ENCODE peak calls at places on chromosomes 6 and 20, in four cellular contexts. Q is coronary artery, W is AG04449, Z is A549. I is an unnamed sample.

GRCh38 chr6:53461682-53462081 is 83.2 kb downstream of the GCLC start:
- DNase-seq in Q (no peak), W (no peak), Z (no peak), I (no peak)

GRCh38 chr6:136750821-136751220 is 41.5 kb downstream of the MAP3K5 start:
- DNase-seq in Q (no peak), W (no peak), Z (no peak), I (no peak)

GRCh38 chr6:156010-156409 is 136.3 kb upstream of the DUSP22 start:
- DNase-seq in Q (no peak), W (no peak), Z (no peak), I (no peak)

GRCh38 chr20:2840138-2840966 is at the start of the genes PCED1A and VPS16:
- DNase-seq in Q (peak; percentile 90), W (no peak), Z (peak; percentile 90), I (peak; percentile 67)

GRCh38 chr6:109768485-109768884 is 77.4 kb downstream of the FIG4 start:
- DNase-seq in Q (no peak), W (no peak), Z (no peak), I (no peak)

GRCh38 chr20:3804254-3804751 is 8.2 kb downstream of the CDC25B start:
- DNase-seq in Q (no peak), W (no peak), Z (no peak), I (no peak)

GRCh38 chr6:13423292-13423691 is 64.1 kb downstream of the GFOD1 start:
- DNase-seq in Q (peak; percentile 46), W (no peak), Z (no peak), I (no peak)

GRCh38 chr6:37309059-37309458 is 44.7 kb upstream of the RNF8 start:
- DNase-seq in Q (no peak), W (no peak), Z (no peak), I (no peak)

GRCh38 chr6:109458774-109459531 is 3.4 kb upstream of the MICAL1 start:
- DNase-seq in Q (no peak), W (no peak), Z (no peak), I (peak; percentile 73)

GRCh38 chr6:113397229-113397628 is 459.9 kb upstream of the MARCKS start:
- DNase-seq in Q (no peak), W (no peak), Z (no peak), I (no peak)

GRCh38 chr6:20467437-20467836 is 65.8 kb downstream of the E2F3 start:
- DNase-seq in Q (no peak), W (no peak), Z (no peak), I (no peak)

GRCh38 chr6:77290798-77291197 is 172.5 kb downstream of the HTR1B start:
- DNase-seq in Q (no peak), W (no peak), Z (no peak), I (no peak)

GRCh38 chr20:63106108-63106764 is 99.5 kb upstream of the BHLHE23 start:
- DNase-seq in Q (peak; percentile 82), W (no peak), Z (peak; percentile 34), I (no peak)

GRCh38 chr6:32622545-32623401 is 14.4 kb upstream of the HLA-DQA1 start:
- DNase-seq in Q (no peak), W (no peak), Z (no peak), I (peak; percentile 74)

GRCh38 chr6:122028933-122029332 is 370.5 kb upstream of the HSF2 start:
- DNase-seq in Q (no peak), W (no peak), Z (no peak), I (no peak)

GRCh38 chr20:22381812-22382416 is 202.5 kb downstream of the FOXA2 start:
- DNase-seq in Q (no peak), W (no peak), Z (no peak), I (no peak)

GRCh38 chr6:126805861-126806260 is 312.6 kb upstream of the RSPO3 start:
- DNase-seq in Q (no peak), W (no peak), Z (no peak), I (no peak)

GRCh38 chr20:39574061-39574460 is 611.9 kb downstream of the DHX35 start:
- DNase-seq in Q (no peak), W (no peak), Z (no peak), I (no peak)

GRCh38 chr6:116278853-116279231 is 888 bp downstream of the TSPYL1 start:
- DNase-seq in Q (no peak), W (no peak), Z (peak; percentile 12), I (no peak)

GRCh38 chr6:150537481-150537880 is 62.2 kb upstream of the PLEKHG1 start:
- DNase-seq in Q (no peak), W (no peak), Z (no peak), I (no peak)

GRCh38 chr6:27332692-27333641 is 20.9 kb upstream of the POM121L2 start:
- DNase-seq in Q (no peak), W (peak; percentile 24), Z (peak; percentile 53), I (no peak)

GRCh38 chr20:20360464-20360863 is 7.4 kb upstream of the INSM1 start:
- DNase-seq in Q (no peak), W (peak; percentile 17), Z (peak; percentile 61), I (peak; percentile 42)

GRCh38 chr6:34239240-34239825 is 2.7 kb downstream of the HMGA1 start:
- DNase-seq in Q (peak; percentile 31), W (no peak), Z (no peak), I (no peak)

DNA sequence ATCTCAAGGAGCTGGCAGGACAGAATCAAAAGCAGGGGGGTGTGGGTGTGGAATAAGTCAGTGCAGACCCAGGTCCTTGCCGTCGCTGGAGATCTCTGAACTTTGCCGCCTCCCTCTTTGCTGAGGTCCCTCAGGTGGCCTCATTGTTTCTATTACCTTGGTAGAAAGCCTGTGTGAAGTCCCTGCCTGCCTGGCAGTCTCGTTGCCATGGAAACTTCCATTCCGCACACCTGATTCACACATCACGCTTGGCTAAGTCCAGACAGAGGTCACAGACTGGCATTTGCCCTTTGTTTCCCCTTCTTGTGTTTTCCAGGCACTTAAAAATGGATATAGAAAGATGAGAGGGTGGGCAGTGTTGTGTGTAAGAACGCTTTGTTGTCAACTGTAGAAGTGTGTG is 260.6 kb downstream of the PRL start:
- DNase-seq in Q (no peak), W (no peak), Z (peak; percentile 82), I (peak; percentile 70)
- H3K4me3 ChIP-seq in Q (no peak overlapping the region), W (no peak overlapping the region), Z (no peak overlapping the region), I (no peak overlapping the region)

GRCh38 chr6:157983439-157984119 is 1.9 kb downstream of the SYNJ2 start:
- DNase-seq in Q (peak; percentile 35), W (no peak), Z (no peak), I (no peak)
- H3K4me3 ChIP-seq in Q (peak overlapping the region; percentile 94), W (peak overlapping the region; percentile 77), Z (peak overlapping the region; percentile 89), I (no peak overlapping the region)

GRCh38 chr20:44403194-44404112 is 48.0 kb downstream of the HNF4A start:
- DNase-seq in Q (no peak), W (no peak), Z (no peak), I (no peak)

GRCh38 chr20:44401052-44401769 is 45.7 kb downstream of the HNF4A start:
- DNase-seq in Q (no peak), W (no peak), Z (no peak), I (no peak)

GRCh38 chr20:44402391-44403193 is 47.1 kb downstream of the HNF4A start:
- DNase-seq in Q (no peak), W (no peak), Z (no peak), I (no peak)

GRCh38 chr20:44400671-44401051 is 45.2 kb downstream of the HNF4A start:
- DNase-seq in Q (no peak), W (no peak), Z (no peak), I (no peak)

DNA sequence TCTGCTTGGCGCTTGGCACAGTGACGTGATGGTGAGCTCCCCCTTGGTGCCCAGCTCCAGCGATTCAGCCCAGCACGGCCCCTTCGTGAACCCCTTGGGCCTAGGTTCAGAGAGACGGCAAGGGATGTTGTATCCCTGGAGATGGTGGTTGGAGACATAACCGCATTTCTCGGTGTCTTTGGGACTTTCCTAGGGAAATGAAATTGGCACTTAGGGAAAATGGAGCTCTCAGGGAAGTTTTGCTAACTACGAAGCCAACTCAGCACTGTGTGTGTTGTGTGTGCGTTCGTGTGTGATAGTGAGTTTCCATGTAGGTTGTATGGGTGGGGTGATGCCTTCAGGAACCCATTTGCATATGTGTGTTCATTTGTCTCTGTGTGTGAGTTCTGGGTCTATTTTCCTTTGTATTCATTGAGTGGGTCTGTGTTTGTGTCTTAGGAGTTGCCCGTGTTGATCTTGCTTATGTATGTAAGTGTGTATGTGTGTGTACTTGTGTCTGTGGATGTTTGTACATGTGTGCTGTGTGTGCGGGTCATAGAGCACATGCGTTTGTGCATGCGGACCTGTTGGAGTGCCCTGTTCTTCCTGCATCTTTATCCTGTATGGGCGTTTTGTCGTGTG is 46.4 kb downstream of the HNF4A start:
- DNase-seq in Q (no peak), W (no peak), Z (no peak), I (no peak)
- H3K4me3 ChIP-seq in Q (no peak overlapping the region), W (no peak overlapping the region), Z (peak overlapping the region; percentile 33), I (no peak overlapping the region)

DNA sequence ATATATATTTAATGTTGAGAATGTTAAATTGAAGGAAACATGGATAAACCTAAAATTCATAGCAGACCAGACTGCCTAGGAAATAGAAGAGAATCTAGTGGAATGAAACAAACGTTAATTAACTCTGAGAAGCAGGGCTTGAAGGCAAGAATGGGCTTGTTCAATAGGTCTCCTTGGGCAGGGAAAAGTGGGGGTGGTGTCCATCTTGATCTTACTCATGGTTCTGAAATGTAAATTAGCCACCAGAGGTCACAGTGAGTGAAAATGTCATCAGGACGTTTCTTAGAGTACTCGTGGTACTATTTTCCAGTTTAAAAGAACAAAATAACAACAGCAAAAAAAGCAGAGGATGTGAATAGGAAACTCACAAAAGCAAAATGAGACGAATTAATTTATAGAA is 66.8 kb upstream of the BTBD3 start:
- DNase-seq in Q (no peak), W (no peak), Z (peak; percentile 9), I (no peak)
- H3K4me3 ChIP-seq in Q (no peak overlapping the region), W (no peak overlapping the region), Z (no peak overlapping the region), I (no peak overlapping the region)

GRCh38 chr6:31575335-31575901 is at the start of gene TNF:
- DNase-seq in Q (no peak), W (no peak), Z (no peak), I (no peak)
- H3K4me3 ChIP-seq in Q (peak within 1 kb of the TSS; percentile 62), W (no peak within 1 kb of the TSS), Z (no peak within 1 kb of the TSS), I (no peak within 1 kb of the TSS)

DNA sequence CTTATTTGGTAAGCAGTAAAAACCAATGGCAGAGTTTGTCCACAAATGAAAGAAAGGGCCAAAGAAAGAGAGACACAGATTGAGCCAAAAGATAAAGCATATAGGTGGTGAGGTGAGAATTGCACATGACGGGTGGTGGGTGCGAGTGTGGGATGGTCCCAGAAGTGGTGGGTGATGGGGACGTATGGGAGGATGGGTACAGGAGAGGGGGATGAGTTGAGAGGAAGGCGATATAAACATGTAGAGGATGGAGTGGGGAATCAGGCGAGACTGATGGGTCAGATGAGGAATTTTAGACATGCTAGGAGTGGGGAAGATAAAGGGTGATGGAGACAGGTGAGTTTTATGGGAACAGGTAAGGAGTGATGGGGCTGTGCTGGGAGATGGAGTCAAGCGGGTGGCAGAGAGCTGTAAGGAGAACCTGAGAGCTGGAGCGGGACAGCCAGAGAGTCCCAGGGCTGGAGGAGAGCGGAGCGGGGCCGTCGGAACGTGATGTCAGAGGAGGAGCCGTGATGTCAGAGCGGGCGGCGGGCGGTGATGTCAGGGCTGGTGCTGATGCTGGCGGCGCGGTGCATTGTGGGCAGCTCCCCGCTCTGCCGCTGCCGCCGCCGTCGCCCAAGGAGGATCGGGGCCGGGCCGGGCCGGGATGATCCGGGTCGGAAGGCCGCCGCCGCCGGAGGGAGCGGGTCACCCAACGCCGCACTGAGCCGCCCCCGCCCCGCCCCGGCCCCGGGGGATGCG is at the start of gene TTBK1:
- DNase-seq in Q (no peak), W (no peak), Z (no peak), I (no peak)
- H3K4me3 ChIP-seq in Q (peak within 1 kb of the TSS; percentile 36), W (no peak within 1 kb of the TSS), Z (peak within 1 kb of the TSS; percentile 45), I (no peak within 1 kb of the TSS)

I was measured in Jurkat, Clone E6-1.